ENCODE peak calls at places on chromosome 1, in four cellular contexts. A is HepG2, U is GM12878, Y is H1. X is an unnamed sample.

GRCh38 chr1:91684599-91685196 is 184.0 kb downstream of the CDC7 start:
- DNase-seq in A (no peak), U (no peak), Y (no peak), X (peak)

GRCh38 chr1:94002046-94002787 is 93.0 kb upstream of the GCLM start:
- DNase-seq in A (no peak), U (no peak), Y (no peak), X (no peak)

GRCh38 chr1:234962340-234962989 is 166.2 kb downstream of the TOMM20 start:
- DNase-seq in A (peak), U (peak), Y (no peak), X (peak)

GRCh38 chr1:186482661-186483255 is 21.8 kb upstream of the PDC start:
- DNase-seq in A (peak), U (peak), Y (peak), X (peak)

GRCh38 chr1:7388488-7389185 is 382.5 kb upstream of the VAMP3 start:
- DNase-seq in A (no peak), U (no peak), Y (peak), X (no peak)

GRCh38 chr1:227894831-227895451 is 52.8 kb downstream of the WNT9A start:
- DNase-seq in A (no peak), U (no peak), Y (peak), X (no peak)

GRCh38 chr1:31926846-31927660 is 11.1 kb downstream of the PTP4A2 start:
- DNase-seq in A (no peak), U (no peak), Y (no peak), X (no peak)

GRCh38 chr1:226407199-226407496 is 745 bp downstream of the PARP1 start:
- DNase-seq in A (no peak), U (no peak), Y (no peak), X (no peak)

GRCh38 chr1:169550294-169550693 is 36.0 kb downstream of the F5 start:
- DNase-seq in A (peak), U (no peak), Y (no peak), X (peak)

GRCh38 chr1:44029260-44029910 is 1.9 kb downstream of the SLC6A9 start:
- DNase-seq in A (no peak), U (no peak), Y (no peak), X (no peak)

GRCh38 chr1:203684077-203684476 is 57.4 kb downstream of the ATP2B4 start:
- DNase-seq in A (no peak), U (no peak), Y (no peak), X (no peak)

GRCh38 chr1:226535626-226536025 is 12.9 kb upstream of the STUM start:
- DNase-seq in A (no peak), U (no peak), Y (no peak), X (no peak)

GRCh38 chr1:54481201-54481884 is 66.7 kb upstream of the ACOT11 start:
- DNase-seq in A (no peak), U (no peak), Y (no peak), X (peak)

GRCh38 chr1:239733995-239734394 is 347.6 kb downstream of the CHRM3 start:
- DNase-seq in A (no peak), U (no peak), Y (no peak), X (no peak)

GRCh38 chr1:156625436-156626078 is 6.3 kb downstream of the HAPLN2 start:
- DNase-seq in A (no peak), U (no peak), Y (peak), X (peak)

GRCh38 chr1:26321315-26322041 is 3.7 kb downstream of the CD52 start:
- DNase-seq in A (peak), U (peak), Y (peak), X (peak)

GRCh38 chr1:163876546-163876945 is 554.8 kb downstream of the NUF2 start:
- DNase-seq in A (no peak), U (no peak), Y (no peak), X (no peak)

GRCh38 chr1:47403321-47403720 is 12.8 kb upstream of the FOXE3 start:
- DNase-seq in A (no peak), U (no peak), Y (no peak), X (no peak)

GRCh38 chr1:23593556-23594148 is 34.4 kb upstream of the ID3 start:
- DNase-seq in A (peak), U (no peak), Y (no peak), X (no peak)

GRCh38 chr1:37602750-37603694 is 7.3 kb upstream of the GNL2 start:
- DNase-seq in A (peak), U (no peak), Y (peak), X (peak)
- TF ChIP-seq HDAC6 in A (no peak), U (no peak), Y (no peak), X (no peak)

DNA sequence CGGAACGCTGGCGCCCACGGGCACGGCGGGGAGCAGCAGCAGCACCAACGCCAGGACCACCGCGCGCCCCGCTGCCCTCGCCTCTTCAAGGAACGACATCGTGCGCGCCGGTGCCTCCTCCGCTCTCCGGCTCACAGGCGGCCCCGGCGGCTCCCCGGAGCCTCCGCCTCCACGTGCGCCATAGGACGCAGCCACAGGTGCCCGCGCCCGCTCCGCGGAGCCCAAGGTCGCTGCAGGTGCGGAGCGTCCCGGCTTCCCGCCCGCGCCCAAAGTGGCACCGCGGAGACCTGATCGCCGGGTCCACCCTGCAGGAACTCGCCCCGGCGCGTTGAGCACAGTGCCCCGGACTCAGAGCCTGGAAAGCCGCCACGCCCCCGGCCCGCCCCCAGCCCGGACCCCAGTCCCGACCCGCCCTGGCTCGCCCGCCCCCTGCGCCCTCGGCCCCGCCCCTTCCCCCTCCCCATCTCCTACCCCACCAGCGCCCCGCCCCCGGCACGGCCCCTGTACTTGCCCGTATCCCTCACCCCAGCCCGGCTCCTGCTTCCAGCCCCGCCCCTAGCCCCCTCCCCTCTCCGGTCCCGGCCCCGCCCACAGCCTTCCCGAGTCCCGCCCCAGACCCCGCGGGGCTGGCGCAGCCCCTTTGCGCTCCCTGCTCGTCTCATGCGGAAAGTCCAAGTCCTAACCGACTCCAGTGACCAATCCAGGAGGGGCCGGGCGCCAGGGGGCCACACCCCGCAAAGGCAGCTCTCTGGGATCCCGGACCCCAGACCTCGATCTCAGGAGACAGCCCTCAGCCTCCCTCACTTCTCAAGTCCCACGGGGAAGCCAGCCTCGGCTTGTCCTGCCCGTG is at the start of gene MEGF6:
- DNase-seq in A (peak), U (no peak), Y (peak), X (peak)
- TF ChIP-seq EZH2 in A (no peak), U (no peak), Y (no peak), X (no peak)

GRCh38 chr1:197321821-197322220 is 53.8 kb downstream of the CRB1 start:
- DNase-seq in A (no peak), U (no peak), Y (no peak), X (no peak)

GRCh38 chr1:197319631-197320030 is 51.6 kb downstream of the CRB1 start:
- DNase-seq in A (no peak), U (no peak), Y (no peak), X (no peak)

DNA sequence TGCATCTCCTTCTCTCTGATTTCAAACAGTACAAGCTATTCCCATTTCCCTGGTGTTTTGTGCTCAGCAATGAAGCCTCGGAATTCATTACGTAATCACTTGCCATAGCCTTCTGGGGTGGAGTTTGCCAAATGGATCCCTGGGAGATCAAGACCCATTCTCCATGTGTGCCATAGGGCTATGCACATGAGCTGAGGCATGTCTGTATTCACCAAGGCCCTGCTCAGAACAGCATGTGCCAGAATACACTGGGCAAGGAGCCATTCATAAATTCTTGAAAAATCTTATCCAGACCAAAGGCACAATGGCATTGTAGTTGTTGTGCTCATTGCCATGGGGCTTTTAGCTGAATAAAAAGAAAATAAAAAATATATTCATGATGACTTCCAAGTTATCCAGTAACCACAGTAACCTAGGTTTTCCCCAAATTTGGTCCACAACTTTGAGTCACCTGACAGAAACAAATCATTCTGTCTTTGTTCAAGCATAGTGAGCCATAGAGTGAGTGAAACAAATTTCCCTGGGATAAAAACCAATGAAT is 53.0 kb downstream of the CRB1 start:
- DNase-seq in A (no peak), U (no peak), Y (no peak), X (no peak)
- TF ChIP-seq HDAC6 in A (no peak), U (no peak), Y (no peak), X (no peak)

GRCh38 chr1:52552505-52553371 is at the start of gene TUT4:
- DNase-seq in A (peak), U (no peak), Y (peak), X (peak)
- TF ChIP-seq EZH2 in A (no peak), U (no peak), Y (no peak), X (no peak)